ENCODE peak calls at places on chromosomes 5 and 9, in eight cellular contexts. One of them, this sample, is unnamed.

GRCh38 chr5:24391816-24392215 is 253.0 kb downstream of the CDH10 start:
- DNase-seq in spleen: no peak
- DNase-seq in neuronal stem cell: no peak
- DNase-seq in left lung: no peak
- DNase-seq in SJSA1: no peak
- DNase-seq in kidney: no peak
- DNase-seq in mammary epithelial cell: no peak
- DNase-seq in adipocyte: no peak
- DNase-seq in this sample: no peak

GRCh38 chr5:17132444-17133083 is 84.9 kb upstream of the BASP1 start:
- DNase-seq in SJSA1: no peak
- DNase-seq in mammary epithelial cell: no peak
- DNase-seq in spleen: no peak
- DNase-seq in neuronal stem cell: no peak
- DNase-seq in left lung: no peak
- DNase-seq in adipocyte: peak; percentile 83
- DNase-seq in kidney: no peak
- DNase-seq in this sample: peak; percentile 39

GRCh38 chr9:89440548-89440947 is 57.4 kb downstream of the SEMA4D start:
- DNase-seq in adipocyte: no peak
- DNase-seq in left lung: peak; percentile 83
- DNase-seq in neuronal stem cell: no peak
- DNase-seq in SJSA1: no peak
- DNase-seq in kidney: peak; percentile 53
- DNase-seq in mammary epithelial cell: no peak
- DNase-seq in spleen: peak; percentile 82
- DNase-seq in this sample: no peak

GRCh38 chr9:117958726-117959125 is 254.5 kb downstream of the TLR4 start:
- DNase-seq in mammary epithelial cell: no peak
- DNase-seq in adipocyte: no peak
- DNase-seq in SJSA1: no peak
- DNase-seq in neuronal stem cell: no peak
- DNase-seq in left lung: no peak
- DNase-seq in kidney: no peak
- DNase-seq in spleen: no peak
- DNase-seq in this sample: no peak

GRCh38 chr5:84535281-84535680 is 150.6 kb upstream of the EDIL3 start:
- DNase-seq in neuronal stem cell: no peak
- DNase-seq in kidney: no peak
- DNase-seq in mammary epithelial cell: no peak
- DNase-seq in spleen: no peak
- DNase-seq in SJSA1: no peak
- DNase-seq in adipocyte: peak; percentile 52
- DNase-seq in left lung: no peak
- DNase-seq in this sample: no peak

GRCh38 chr5:58937031-58937681 is 354.3 kb downstream of the RAB3C start:
- DNase-seq in left lung: no peak
- DNase-seq in mammary epithelial cell: no peak
- DNase-seq in kidney: no peak
- DNase-seq in neuronal stem cell: no peak
- DNase-seq in adipocyte: no peak
- DNase-seq in spleen: no peak
- DNase-seq in SJSA1: no peak
- DNase-seq in this sample: peak; percentile 32

GRCh38 chr9:135087489-135087791 is at the start of gene OLFM1:
- DNase-seq in left lung: peak; percentile 88
- DNase-seq in kidney: peak; percentile 93
- DNase-seq in SJSA1: peak; percentile 80
- DNase-seq in neuronal stem cell: peak; percentile 72
- DNase-seq in mammary epithelial cell: peak; percentile 51
- DNase-seq in adipocyte: peak; percentile 75
- DNase-seq in spleen: no peak
- DNase-seq in this sample: no peak

GRCh38 chr5:14036514-14036913 is 92.0 kb upstream of the DNAH5 start:
- DNase-seq in kidney: no peak
- DNase-seq in spleen: no peak
- DNase-seq in left lung: no peak
- DNase-seq in mammary epithelial cell: peak; percentile 45
- DNase-seq in SJSA1: peak; percentile 83
- DNase-seq in adipocyte: peak; percentile 44
- DNase-seq in neuronal stem cell: no peak
- DNase-seq in this sample: peak; percentile 71

GRCh38 chr5:143931986-143932385 is 120.0 kb downstream of the HMHB1 start:
- DNase-seq in SJSA1: no peak
- DNase-seq in left lung: no peak
- DNase-seq in kidney: no peak
- DNase-seq in mammary epithelial cell: peak; percentile 20
- DNase-seq in adipocyte: no peak
- DNase-seq in spleen: no peak
- DNase-seq in neuronal stem cell: no peak
- DNase-seq in this sample: no peak

GRCh38 chr5:110386782-110387181 is 339.7 kb downstream of the TMEM232 start:
- DNase-seq in neuronal stem cell: no peak
- DNase-seq in mammary epithelial cell: no peak
- DNase-seq in spleen: no peak
- DNase-seq in adipocyte: peak; percentile 62
- DNase-seq in kidney: no peak
- DNase-seq in left lung: no peak
- DNase-seq in SJSA1: no peak
- DNase-seq in this sample: peak; percentile 13

GRCh38 chr5:130135506-130135905 is 231.2 kb downstream of the CHSY3 start:
- DNase-seq in SJSA1: no peak
- DNase-seq in neuronal stem cell: no peak
- DNase-seq in mammary epithelial cell: peak; percentile 85
- DNase-seq in spleen: no peak
- DNase-seq in adipocyte: peak; percentile 89
- DNase-seq in left lung: no peak
- DNase-seq in kidney: no peak
- DNase-seq in this sample: no peak

GRCh38 chr5:43193171-43193951 is 1.3 kb downstream of the NIM1K start:
- DNase-seq in left lung: no peak
- DNase-seq in mammary epithelial cell: peak; percentile 86
- DNase-seq in neuronal stem cell: peak; percentile 20
- DNase-seq in spleen: no peak
- DNase-seq in kidney: no peak
- DNase-seq in adipocyte: peak; percentile 98
- DNase-seq in SJSA1: no peak
- DNase-seq in this sample: no peak

GRCh38 chr9:91946825-91947224 is 3.2 kb downstream of the ROR2 start:
- DNase-seq in left lung: no peak
- DNase-seq in spleen: no peak
- DNase-seq in neuronal stem cell: no peak
- DNase-seq in kidney: no peak
- DNase-seq in mammary epithelial cell: no peak
- DNase-seq in SJSA1: no peak
- DNase-seq in adipocyte: no peak
- DNase-seq in this sample: no peak

GRCh38 chr5:173047838-173048105 is 8.4 kb upstream of the CREBRF start:
- DNase-seq in spleen: no peak
- DNase-seq in left lung: no peak
- DNase-seq in neuronal stem cell: no peak
- DNase-seq in kidney: no peak
- DNase-seq in adipocyte: no peak
- DNase-seq in mammary epithelial cell: no peak
- DNase-seq in SJSA1: no peak
- DNase-seq in this sample: no peak
- H3K4me1 ChIP-seq in spleen: peaks cover 15% of the 10 kb centered on the region
- H3K4me1 ChIP-seq in left lung: no peaks in the 10 kb centered on the region
- H3K4me1 ChIP-seq in neuronal stem cell: no peaks in the 10 kb centered on the region
- H3K4me1 ChIP-seq in kidney: peaks cover 2% of the 10 kb centered on the region
- H3K4me1 ChIP-seq in adipocyte: peaks cover 15% of the 10 kb centered on the region
- H3K4me1 ChIP-seq in mammary epithelial cell: no peaks in the 10 kb centered on the region
- H3K4me1 ChIP-seq in SJSA1: peaks cover 24% of the 10 kb centered on the region
- H3K4me1 ChIP-seq in this sample: peaks cover 8% of the 10 kb centered on the region

DNA sequence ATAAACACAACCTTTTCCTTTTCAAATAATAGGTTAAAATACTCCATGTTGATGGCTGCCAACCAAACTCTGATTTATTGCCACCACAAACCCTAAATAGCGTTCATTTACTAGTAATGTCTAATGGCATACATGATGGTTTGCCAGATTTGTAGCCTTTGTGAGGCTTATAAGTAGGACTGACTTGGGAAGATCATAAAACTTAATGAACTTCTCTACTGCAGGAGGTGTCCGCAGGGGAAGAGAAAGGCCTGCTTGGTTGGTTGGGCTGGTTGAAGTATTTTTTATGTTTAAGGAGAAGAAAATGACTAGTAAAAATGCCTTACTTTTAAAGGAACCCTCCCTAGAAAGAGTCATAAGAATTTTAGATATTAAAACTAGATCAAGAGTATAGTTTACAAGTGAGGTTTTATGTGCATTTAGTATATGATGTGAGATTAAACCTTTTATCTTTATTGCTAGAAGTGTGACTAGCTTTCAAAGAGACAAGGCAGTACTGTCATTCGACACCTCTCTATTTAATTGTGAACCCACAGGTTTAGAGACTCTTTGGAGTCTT is 5.0 kb downstream of the PBX3 start:
- DNase-seq in mammary epithelial cell: peak; percentile 15
- DNase-seq in left lung: no peak
- DNase-seq in adipocyte: no peak
- DNase-seq in SJSA1: no peak
- DNase-seq in spleen: no peak
- DNase-seq in kidney: no peak
- DNase-seq in neuronal stem cell: no peak
- DNase-seq in this sample: no peak
- H3K4me1 ChIP-seq in mammary epithelial cell: peaks cover 22% of the 10 kb centered on the region
- H3K4me1 ChIP-seq in left lung: peaks cover 11% of the 10 kb centered on the region
- H3K4me1 ChIP-seq in adipocyte: peaks cover 34% of the 10 kb centered on the region
- H3K4me1 ChIP-seq in SJSA1: peaks cover 8% of the 10 kb centered on the region
- H3K4me1 ChIP-seq in spleen: peaks cover 82% of the 10 kb centered on the region
- H3K4me1 ChIP-seq in kidney: peaks cover 5% of the 10 kb centered on the region
- H3K4me1 ChIP-seq in neuronal stem cell: peaks cover 32% of the 10 kb centered on the region
- H3K4me1 ChIP-seq in this sample: peaks cover 29% of the 10 kb centered on the region

GRCh38 chr5:609506-609905 is 2.6 kb upstream of the CEP72 start:
- DNase-seq in kidney: no peak
- DNase-seq in mammary epithelial cell: no peak
- DNase-seq in left lung: no peak
- DNase-seq in spleen: peak; percentile 71
- DNase-seq in neuronal stem cell: no peak
- DNase-seq in SJSA1: no peak
- DNase-seq in adipocyte: no peak
- DNase-seq in this sample: no peak
- H3K4me1 ChIP-seq in kidney: peaks cover 8% of the 10 kb centered on the region
- H3K4me1 ChIP-seq in mammary epithelial cell: peaks cover 10% of the 10 kb centered on the region
- H3K4me1 ChIP-seq in left lung: no peaks in the 10 kb centered on the region
- H3K4me1 ChIP-seq in spleen: peaks cover 45% of the 10 kb centered on the region
- H3K4me1 ChIP-seq in neuronal stem cell: peaks cover 5% of the 10 kb centered on the region
- H3K4me1 ChIP-seq in SJSA1: peaks cover 5% of the 10 kb centered on the region
- H3K4me1 ChIP-seq in adipocyte: peaks cover 9% of the 10 kb centered on the region
- H3K4me1 ChIP-seq in this sample: no peaks in the 10 kb centered on the region

GRCh38 chr5:38548064-38548759 is 8.2 kb downstream of the LIFR start:
- DNase-seq in spleen: no peak
- DNase-seq in SJSA1: no peak
- DNase-seq in adipocyte: no peak
- DNase-seq in neuronal stem cell: no peak
- DNase-seq in mammary epithelial cell: no peak
- DNase-seq in left lung: no peak
- DNase-seq in kidney: no peak
- DNase-seq in this sample: no peak
- H3K4me1 ChIP-seq in spleen: peaks cover 36% of the 10 kb centered on the region
- H3K4me1 ChIP-seq in SJSA1: peaks cover 42% of the 10 kb centered on the region
- H3K4me1 ChIP-seq in adipocyte: peaks cover 55% of the 10 kb centered on the region
- H3K4me1 ChIP-seq in neuronal stem cell: peaks cover 6% of the 10 kb centered on the region
- H3K4me1 ChIP-seq in mammary epithelial cell: peaks cover 10% of the 10 kb centered on the region
- H3K4me1 ChIP-seq in left lung: peaks cover 11% of the 10 kb centered on the region
- H3K4me1 ChIP-seq in kidney: peaks cover 19% of the 10 kb centered on the region
- H3K4me1 ChIP-seq in this sample: peaks cover 16% of the 10 kb centered on the region

This sample was measured in SJCRH30.